ENCODE peak calls at places on chromosomes 11 and 22, in five cellular contexts. O is fibroblast of lung; H is stimulated activated CD4-positive, alpha-beta T cell treated with anti-CD3 and anti-CD28 coated beads, Interleukin-12 subunit alpha, Interleukin-12 subunit beta, amount 100 ng/mL, for 48 hours; V is foreskin fibroblast; D is left ventricle myocardium inferior. K is an unnamed sample.
A peak's percentile ranks its signal among the peaks of the same experiment; 100 is the strongest.

GRCh38 chr11:14974723-14975587 is 2.8 kb upstream of the CALCA start:
- DNase-seq in O (peak; percentile 56), H (peak; percentile 46), V (no peak), D (peak; percentile 22), K (peak; percentile 22)

GRCh38 chr11:41522899-41523672 is 63.6 kb upstream of the LRRC4C start:
- DNase-seq in H (no peak), V (no peak), D (no peak), O (no peak), K (no peak)

GRCh38 chr22:17807571-17808410 is 33.5 kb upstream of the BID start:
- DNase-seq in V (peak; percentile 14), O (peak; percentile 69), H (no peak), D (peak; percentile 75), K (no peak)

GRCh38 chr11:122803306-122803705 is 35.0 kb upstream of the CRTAM start:
- DNase-seq in O (peak; percentile 78), H (no peak), V (peak; percentile 79), D (no peak), K (no peak)

GRCh38 chr22:27588273-27588672 is 213.3 kb downstream of the MN1 start:
- DNase-seq in V (no peak), D (no peak), H (no peak), O (no peak), K (no peak)

GRCh38 chr11:61066645-61067044 is 35.6 kb upstream of the CD5 start:
- DNase-seq in H (no peak), V (no peak), D (no peak), O (no peak), K (no peak)

GRCh38 chr22:50057868-50058311 is at the start of gene TTLL8:
- DNase-seq in V (no peak), H (no peak), O (no peak), D (no peak), K (no peak)

GRCh38 chr22:25027552-25027951 is 75.0 kb downstream of the KIAA1671 start:
- DNase-seq in O (no peak), V (no peak), H (no peak), D (no peak), K (no peak)

GRCh38 chr11:74543991-74544390 is 48.4 kb upstream of the POLD3 start:
- DNase-seq in D (no peak), O (no peak), H (no peak), V (no peak), K (no peak)

GRCh38 chr22:26680485-26680884 is 23.1 kb downstream of the MIAT start:
- DNase-seq in H (no peak), V (no peak), O (no peak), D (no peak), K (no peak)

GRCh38 chr22:26713823-26714449 is 56.5 kb downstream of the MIAT start:
- DNase-seq in O (no peak), V (peak; percentile 40), D (no peak), H (no peak), K (no peak)

GRCh38 chr11:97451441-97451840 is 1061.6 kb downstream of the JRKL start:
- DNase-seq in D (no peak), O (no peak), H (no peak), V (no peak), K (no peak)

GRCh38 chr11:107018274-107018901 is at the start of gene GUCY1A2:
- DNase-seq in O (peak; percentile 12), D (peak; percentile 27), H (no peak), V (no peak), K (no peak)

GRCh38 chr11:110430267-110431211 is 791 bp downstream of the FDX1 start:
- DNase-seq in O (peak; percentile 50), H (peak; percentile 7), V (no peak), D (no peak), K (peak; percentile 20)

GRCh38 chr22:41047741-41048140 is 44.7 kb upstream of the EP300 start:
- DNase-seq in D (no peak), V (no peak), H (no peak), O (peak; percentile 82), K (no peak)

GRCh38 chr22:50705219-50705691 is 32.6 kb downstream of the SHANK3 start:
- DNase-seq in O (peak; percentile 72), H (no peak), D (peak; percentile 52), V (no peak), K (no peak)

K was measured in central memory CD8-positive, alpha-beta T cell.